ENCODE peak calls at places on chromosomes 3 and 15, in nine cellular contexts. One of them, this sample, is unnamed.

GRCh38 chr3:67674055-67674454 is 19.6 kb upstream of the SUCLG2 start:
- DNase-seq in M059J: no peak
- DNase-seq in LoVo: no peak
- DNase-seq in activated CD8-positive, alpha-beta memory T cell treated with anti-CD3 and anti-CD28 coated beads for 24 hours: no peak
- DNase-seq in stimulated activated CD8-positive, alpha-beta memory T cell treated with anti-CD3 and anti-CD28 coated beads, Interleukin-2, amount 100 ng/mL, for 1 hour: no peak
- DNase-seq in T-helper 9 cell: no peak
- DNase-seq in iris pigment epithelial cell: no peak
- DNase-seq in stromal cell of bone marrow: no peak
- DNase-seq in transverse colon: no peak
- DNase-seq in this sample: no peak

GRCh38 chr3:77686560-77686959 is 646.7 kb downstream of the ROBO2 start:
- DNase-seq in T-helper 9 cell: no peak
- DNase-seq in LoVo: no peak
- DNase-seq in iris pigment epithelial cell: no peak
- DNase-seq in activated CD8-positive, alpha-beta memory T cell treated with anti-CD3 and anti-CD28 coated beads for 24 hours: no peak
- DNase-seq in stimulated activated CD8-positive, alpha-beta memory T cell treated with anti-CD3 and anti-CD28 coated beads, Interleukin-2, amount 100 ng/mL, for 1 hour: no peak
- DNase-seq in stromal cell of bone marrow: no peak
- DNase-seq in M059J: no peak
- DNase-seq in transverse colon: no peak
- DNase-seq in this sample: no peak

GRCh38 chr15:48283361-48284157 is 47.7 kb upstream of the DUT start:
- DNase-seq in activated CD8-positive, alpha-beta memory T cell treated with anti-CD3 and anti-CD28 coated beads for 24 hours: no peak
- DNase-seq in iris pigment epithelial cell: no peak
- DNase-seq in LoVo: no peak
- DNase-seq in M059J: no peak
- DNase-seq in stimulated activated CD8-positive, alpha-beta memory T cell treated with anti-CD3 and anti-CD28 coated beads, Interleukin-2, amount 100 ng/mL, for 1 hour: no peak
- DNase-seq in stromal cell of bone marrow: no peak
- DNase-seq in transverse colon: no peak
- DNase-seq in T-helper 9 cell: no peak
- DNase-seq in this sample: no peak

GRCh38 chr3:167829057-167829456 is 93.5 kb downstream of the SERPINI1 start:
- DNase-seq in transverse colon: no peak
- DNase-seq in M059J: no peak
- DNase-seq in T-helper 9 cell: no peak
- DNase-seq in stimulated activated CD8-positive, alpha-beta memory T cell treated with anti-CD3 and anti-CD28 coated beads, Interleukin-2, amount 100 ng/mL, for 1 hour: no peak
- DNase-seq in iris pigment epithelial cell: no peak
- DNase-seq in activated CD8-positive, alpha-beta memory T cell treated with anti-CD3 and anti-CD28 coated beads for 24 hours: no peak
- DNase-seq in LoVo: no peak
- DNase-seq in stromal cell of bone marrow: no peak
- DNase-seq in this sample: no peak

GRCh38 chr3:31092748-31093607 is 198.5 kb upstream of the GADL1 start:
- DNase-seq in transverse colon: no peak
- DNase-seq in LoVo: no peak
- DNase-seq in stimulated activated CD8-positive, alpha-beta memory T cell treated with anti-CD3 and anti-CD28 coated beads, Interleukin-2, amount 100 ng/mL, for 1 hour: no peak
- DNase-seq in activated CD8-positive, alpha-beta memory T cell treated with anti-CD3 and anti-CD28 coated beads for 24 hours: no peak
- DNase-seq in M059J: peak
- DNase-seq in iris pigment epithelial cell: no peak
- DNase-seq in T-helper 9 cell: no peak
- DNase-seq in stromal cell of bone marrow: no peak
- DNase-seq in this sample: peak

GRCh38 chr15:45183001-45183400 is 4.8 kb downstream of the SHF start:
- DNase-seq in iris pigment epithelial cell: no peak
- DNase-seq in activated CD8-positive, alpha-beta memory T cell treated with anti-CD3 and anti-CD28 coated beads for 24 hours: no peak
- DNase-seq in LoVo: peak
- DNase-seq in M059J: no peak
- DNase-seq in stimulated activated CD8-positive, alpha-beta memory T cell treated with anti-CD3 and anti-CD28 coated beads, Interleukin-2, amount 100 ng/mL, for 1 hour: no peak
- DNase-seq in stromal cell of bone marrow: no peak
- DNase-seq in T-helper 9 cell: no peak
- DNase-seq in transverse colon: no peak
- DNase-seq in this sample: no peak

GRCh38 chr15:73935547-73935946 is 9.3 kb downstream of the LOXL1 start:
- DNase-seq in stromal cell of bone marrow: no peak
- DNase-seq in activated CD8-positive, alpha-beta memory T cell treated with anti-CD3 and anti-CD28 coated beads for 24 hours: no peak
- DNase-seq in M059J: no peak
- DNase-seq in stimulated activated CD8-positive, alpha-beta memory T cell treated with anti-CD3 and anti-CD28 coated beads, Interleukin-2, amount 100 ng/mL, for 1 hour: no peak
- DNase-seq in transverse colon: no peak
- DNase-seq in T-helper 9 cell: no peak
- DNase-seq in iris pigment epithelial cell: peak
- DNase-seq in LoVo: no peak
- DNase-seq in this sample: no peak

GRCh38 chr3:50525987-50526386 is 22.6 kb upstream of the CACNA2D2 start:
- DNase-seq in iris pigment epithelial cell: peak
- DNase-seq in stromal cell of bone marrow: peak
- DNase-seq in activated CD8-positive, alpha-beta memory T cell treated with anti-CD3 and anti-CD28 coated beads for 24 hours: peak
- DNase-seq in LoVo: peak
- DNase-seq in stimulated activated CD8-positive, alpha-beta memory T cell treated with anti-CD3 and anti-CD28 coated beads, Interleukin-2, amount 100 ng/mL, for 1 hour: no peak
- DNase-seq in M059J: peak
- DNase-seq in T-helper 9 cell: peak
- DNase-seq in transverse colon: no peak
- DNase-seq in this sample: peak

GRCh38 chr15:68310178-68310810 is 32.7 kb downstream of the FEM1B start:
- DNase-seq in LoVo: no peak
- DNase-seq in M059J: no peak
- DNase-seq in iris pigment epithelial cell: no peak
- DNase-seq in transverse colon: no peak
- DNase-seq in activated CD8-positive, alpha-beta memory T cell treated with anti-CD3 and anti-CD28 coated beads for 24 hours: no peak
- DNase-seq in stimulated activated CD8-positive, alpha-beta memory T cell treated with anti-CD3 and anti-CD28 coated beads, Interleukin-2, amount 100 ng/mL, for 1 hour: no peak
- DNase-seq in T-helper 9 cell: no peak
- DNase-seq in stromal cell of bone marrow: no peak
- DNase-seq in this sample: no peak

GRCh38 chr3:170999737-171000242 is 26.7 kb downstream of the SLC2A2 start:
- DNase-seq in stimulated activated CD8-positive, alpha-beta memory T cell treated with anti-CD3 and anti-CD28 coated beads, Interleukin-2, amount 100 ng/mL, for 1 hour: no peak
- DNase-seq in M059J: peak
- DNase-seq in LoVo: peak
- DNase-seq in iris pigment epithelial cell: peak
- DNase-seq in T-helper 9 cell: no peak
- DNase-seq in stromal cell of bone marrow: no peak
- DNase-seq in activated CD8-positive, alpha-beta memory T cell treated with anti-CD3 and anti-CD28 coated beads for 24 hours: no peak
- DNase-seq in transverse colon: peak
- DNase-seq in this sample: peak

GRCh38 chr15:57732526-57733331 is 26.2 kb downstream of the POLR2M start:
- DNase-seq in activated CD8-positive, alpha-beta memory T cell treated with anti-CD3 and anti-CD28 coated beads for 24 hours: peak
- DNase-seq in M059J: peak
- DNase-seq in iris pigment epithelial cell: peak
- DNase-seq in stimulated activated CD8-positive, alpha-beta memory T cell treated with anti-CD3 and anti-CD28 coated beads, Interleukin-2, amount 100 ng/mL, for 1 hour: no peak
- DNase-seq in stromal cell of bone marrow: no peak
- DNase-seq in T-helper 9 cell: peak
- DNase-seq in LoVo: peak
- DNase-seq in transverse colon: peak
- DNase-seq in this sample: peak

GRCh38 chr15:90000175-90000923 is 775 bp upstream of the ZNF710 start:
- DNase-seq in iris pigment epithelial cell: no peak
- DNase-seq in LoVo: no peak
- DNase-seq in activated CD8-positive, alpha-beta memory T cell treated with anti-CD3 and anti-CD28 coated beads for 24 hours: no peak
- DNase-seq in transverse colon: peak
- DNase-seq in T-helper 9 cell: no peak
- DNase-seq in stromal cell of bone marrow: no peak
- DNase-seq in stimulated activated CD8-positive, alpha-beta memory T cell treated with anti-CD3 and anti-CD28 coated beads, Interleukin-2, amount 100 ng/mL, for 1 hour: no peak
- DNase-seq in M059J: peak
- DNase-seq in this sample: no peak

GRCh38 chr3:172307143-172307560 is 141.1 kb downstream of the GHSR start:
- DNase-seq in LoVo: peak
- DNase-seq in stromal cell of bone marrow: no peak
- DNase-seq in iris pigment epithelial cell: peak
- DNase-seq in stimulated activated CD8-positive, alpha-beta memory T cell treated with anti-CD3 and anti-CD28 coated beads, Interleukin-2, amount 100 ng/mL, for 1 hour: no peak
- DNase-seq in T-helper 9 cell: no peak
- DNase-seq in transverse colon: no peak
- DNase-seq in activated CD8-positive, alpha-beta memory T cell treated with anti-CD3 and anti-CD28 coated beads for 24 hours: no peak
- DNase-seq in M059J: peak
- DNase-seq in this sample: peak

GRCh38 chr15:38660726-38661125 is 96.1 kb upstream of the RASGRP1 start:
- DNase-seq in LoVo: no peak
- DNase-seq in iris pigment epithelial cell: no peak
- DNase-seq in transverse colon: no peak
- DNase-seq in T-helper 9 cell: no peak
- DNase-seq in stromal cell of bone marrow: no peak
- DNase-seq in stimulated activated CD8-positive, alpha-beta memory T cell treated with anti-CD3 and anti-CD28 coated beads, Interleukin-2, amount 100 ng/mL, for 1 hour: no peak
- DNase-seq in activated CD8-positive, alpha-beta memory T cell treated with anti-CD3 and anti-CD28 coated beads for 24 hours: peak
- DNase-seq in M059J: peak
- DNase-seq in this sample: no peak

GRCh38 chr15:91954211-91954804 is 100.8 kb downstream of the SLCO3A1 start:
- DNase-seq in activated CD8-positive, alpha-beta memory T cell treated with anti-CD3 and anti-CD28 coated beads for 24 hours: no peak
- DNase-seq in M059J: no peak
- DNase-seq in T-helper 9 cell: no peak
- DNase-seq in stimulated activated CD8-positive, alpha-beta memory T cell treated with anti-CD3 and anti-CD28 coated beads, Interleukin-2, amount 100 ng/mL, for 1 hour: no peak
- DNase-seq in LoVo: no peak
- DNase-seq in iris pigment epithelial cell: no peak
- DNase-seq in transverse colon: peak
- DNase-seq in stromal cell of bone marrow: no peak
- DNase-seq in this sample: no peak

GRCh38 chr15:101127503-101128076 is 124.3 kb downstream of the CHSY1 start:
- DNase-seq in M059J: peak
- DNase-seq in LoVo: peak
- DNase-seq in T-helper 9 cell: no peak
- DNase-seq in transverse colon: peak
- DNase-seq in iris pigment epithelial cell: peak
- DNase-seq in stimulated activated CD8-positive, alpha-beta memory T cell treated with anti-CD3 and anti-CD28 coated beads, Interleukin-2, amount 100 ng/mL, for 1 hour: peak
- DNase-seq in stromal cell of bone marrow: peak
- DNase-seq in activated CD8-positive, alpha-beta memory T cell treated with anti-CD3 and anti-CD28 coated beads for 24 hours: peak
- DNase-seq in this sample: peak

GRCh38 chr15:40439461-40440299 is 1.1 kb upstream of the BAHD1 start:
- DNase-seq in stromal cell of bone marrow: no peak
- DNase-seq in LoVo: peak
- DNase-seq in T-helper 9 cell: peak
- DNase-seq in stimulated activated CD8-positive, alpha-beta memory T cell treated with anti-CD3 and anti-CD28 coated beads, Interleukin-2, amount 100 ng/mL, for 1 hour: no peak
- DNase-seq in M059J: peak
- DNase-seq in transverse colon: peak
- DNase-seq in iris pigment epithelial cell: peak
- DNase-seq in activated CD8-positive, alpha-beta memory T cell treated with anti-CD3 and anti-CD28 coated beads for 24 hours: peak
- DNase-seq in this sample: peak

GRCh38 chr15:66907826-66908502 is 157.4 kb upstream of the SMAD3 start:
- DNase-seq in activated CD8-positive, alpha-beta memory T cell treated with anti-CD3 and anti-CD28 coated beads for 24 hours: no peak
- DNase-seq in transverse colon: peak
- DNase-seq in stimulated activated CD8-positive, alpha-beta memory T cell treated with anti-CD3 and anti-CD28 coated beads, Interleukin-2, amount 100 ng/mL, for 1 hour: no peak
- DNase-seq in T-helper 9 cell: no peak
- DNase-seq in iris pigment epithelial cell: peak
- DNase-seq in stromal cell of bone marrow: no peak
- DNase-seq in LoVo: no peak
- DNase-seq in M059J: no peak
- DNase-seq in this sample: no peak

GRCh38 chr15:45919806-45920205 is 285.0 kb downstream of the SQOR start:
- DNase-seq in iris pigment epithelial cell: peak
- DNase-seq in M059J: peak
- DNase-seq in stromal cell of bone marrow: no peak
- DNase-seq in stimulated activated CD8-positive, alpha-beta memory T cell treated with anti-CD3 and anti-CD28 coated beads, Interleukin-2, amount 100 ng/mL, for 1 hour: no peak
- DNase-seq in transverse colon: no peak
- DNase-seq in T-helper 9 cell: no peak
- DNase-seq in LoVo: peak
- DNase-seq in activated CD8-positive, alpha-beta memory T cell treated with anti-CD3 and anti-CD28 coated beads for 24 hours: no peak
- DNase-seq in this sample: peak

GRCh38 chr3:167862104-167862785 is 126.7 kb downstream of the SERPINI1 start:
- DNase-seq in M059J: no peak
- DNase-seq in stromal cell of bone marrow: no peak
- DNase-seq in iris pigment epithelial cell: no peak
- DNase-seq in stimulated activated CD8-positive, alpha-beta memory T cell treated with anti-CD3 and anti-CD28 coated beads, Interleukin-2, amount 100 ng/mL, for 1 hour: no peak
- DNase-seq in LoVo: no peak
- DNase-seq in T-helper 9 cell: no peak
- DNase-seq in activated CD8-positive, alpha-beta memory T cell treated with anti-CD3 and anti-CD28 coated beads for 24 hours: no peak
- DNase-seq in transverse colon: no peak
- DNase-seq in this sample: no peak

GRCh38 chr3:128358156-128358895 is 108.4 kb downstream of the DNAJB8 start:
- DNase-seq in activated CD8-positive, alpha-beta memory T cell treated with anti-CD3 and anti-CD28 coated beads for 24 hours: no peak
- DNase-seq in transverse colon: no peak
- DNase-seq in stimulated activated CD8-positive, alpha-beta memory T cell treated with anti-CD3 and anti-CD28 coated beads, Interleukin-2, amount 100 ng/mL, for 1 hour: no peak
- DNase-seq in T-helper 9 cell: no peak
- DNase-seq in stromal cell of bone marrow: no peak
- DNase-seq in LoVo: no peak
- DNase-seq in iris pigment epithelial cell: no peak
- DNase-seq in M059J: no peak
- DNase-seq in this sample: no peak

GRCh38 chr3:26622634-26623408 is at the start of gene LRRC3B:
- DNase-seq in transverse colon: no peak
- DNase-seq in M059J: no peak
- DNase-seq in stimulated activated CD8-positive, alpha-beta memory T cell treated with anti-CD3 and anti-CD28 coated beads, Interleukin-2, amount 100 ng/mL, for 1 hour: no peak
- DNase-seq in T-helper 9 cell: no peak
- DNase-seq in LoVo: no peak
- DNase-seq in stromal cell of bone marrow: no peak
- DNase-seq in activated CD8-positive, alpha-beta memory T cell treated with anti-CD3 and anti-CD28 coated beads for 24 hours: no peak
- DNase-seq in iris pigment epithelial cell: no peak
- DNase-seq in this sample: no peak

GRCh38 chr3:195544634-195545033 is 1.5 kb upstream of the PPP1R2 start:
- DNase-seq in transverse colon: no peak
- DNase-seq in T-helper 9 cell: no peak
- DNase-seq in activated CD8-positive, alpha-beta memory T cell treated with anti-CD3 and anti-CD28 coated beads for 24 hours: no peak
- DNase-seq in stimulated activated CD8-positive, alpha-beta memory T cell treated with anti-CD3 and anti-CD28 coated beads, Interleukin-2, amount 100 ng/mL, for 1 hour: no peak
- DNase-seq in M059J: no peak
- DNase-seq in LoVo: no peak
- DNase-seq in stromal cell of bone marrow: no peak
- DNase-seq in iris pigment epithelial cell: no peak
- DNase-seq in this sample: no peak

GRCh38 chr3:62558549-62559112 is 185.3 kb upstream of the FEZF2 start:
- DNase-seq in LoVo: no peak
- DNase-seq in M059J: no peak
- DNase-seq in T-helper 9 cell: no peak
- DNase-seq in transverse colon: no peak
- DNase-seq in stromal cell of bone marrow: no peak
- DNase-seq in iris pigment epithelial cell: peak
- DNase-seq in activated CD8-positive, alpha-beta memory T cell treated with anti-CD3 and anti-CD28 coated beads for 24 hours: no peak
- DNase-seq in stimulated activated CD8-positive, alpha-beta memory T cell treated with anti-CD3 and anti-CD28 coated beads, Interleukin-2, amount 100 ng/mL, for 1 hour: no peak
- DNase-seq in this sample: peak

GRCh38 chr3:14822875-14823807 is 4.4 kb downstream of the FGD5 start:
- DNase-seq in activated CD8-positive, alpha-beta memory T cell treated with anti-CD3 and anti-CD28 coated beads for 24 hours: no peak
- DNase-seq in stromal cell of bone marrow: no peak
- DNase-seq in iris pigment epithelial cell: no peak
- DNase-seq in M059J: no peak
- DNase-seq in transverse colon: no peak
- DNase-seq in T-helper 9 cell: no peak
- DNase-seq in stimulated activated CD8-positive, alpha-beta memory T cell treated with anti-CD3 and anti-CD28 coated beads, Interleukin-2, amount 100 ng/mL, for 1 hour: no peak
- DNase-seq in LoVo: no peak
- DNase-seq in this sample: no peak

GRCh38 chr15:68930268-68931022 is at the start of gene SPESP1:
- DNase-seq in T-helper 9 cell: peak
- DNase-seq in M059J: no peak
- DNase-seq in stromal cell of bone marrow: peak
- DNase-seq in transverse colon: peak
- DNase-seq in iris pigment epithelial cell: peak
- DNase-seq in stimulated activated CD8-positive, alpha-beta memory T cell treated with anti-CD3 and anti-CD28 coated beads, Interleukin-2, amount 100 ng/mL, for 1 hour: no peak
- DNase-seq in LoVo: no peak
- DNase-seq in activated CD8-positive, alpha-beta memory T cell treated with anti-CD3 and anti-CD28 coated beads for 24 hours: peak
- DNase-seq in this sample: no peak

GRCh38 chr15:40306908-40307307 is 827 bp downstream of the PLCB2 start:
- DNase-seq in stromal cell of bone marrow: no peak
- DNase-seq in T-helper 9 cell: no peak
- DNase-seq in M059J: no peak
- DNase-seq in LoVo: no peak
- DNase-seq in transverse colon: no peak
- DNase-seq in activated CD8-positive, alpha-beta memory T cell treated with anti-CD3 and anti-CD28 coated beads for 24 hours: peak
- DNase-seq in iris pigment epithelial cell: no peak
- DNase-seq in stimulated activated CD8-positive, alpha-beta memory T cell treated with anti-CD3 and anti-CD28 coated beads, Interleukin-2, amount 100 ng/mL, for 1 hour: no peak
- DNase-seq in this sample: no peak

GRCh38 chr15:74311734-74312444 is 55.6 kb downstream of the CYP11A1 start:
- DNase-seq in T-helper 9 cell: no peak
- DNase-seq in M059J: peak
- DNase-seq in stromal cell of bone marrow: no peak
- DNase-seq in activated CD8-positive, alpha-beta memory T cell treated with anti-CD3 and anti-CD28 coated beads for 24 hours: no peak
- DNase-seq in LoVo: peak
- DNase-seq in iris pigment epithelial cell: no peak
- DNase-seq in transverse colon: no peak
- DNase-seq in stimulated activated CD8-positive, alpha-beta memory T cell treated with anti-CD3 and anti-CD28 coated beads, Interleukin-2, amount 100 ng/mL, for 1 hour: no peak
- DNase-seq in this sample: no peak

GRCh38 chr3:32321095-32321835 is 70.4 kb upstream of the CMTM7 start:
- DNase-seq in M059J: no peak
- DNase-seq in stromal cell of bone marrow: no peak
- DNase-seq in T-helper 9 cell: no peak
- DNase-seq in transverse colon: no peak
- DNase-seq in stimulated activated CD8-positive, alpha-beta memory T cell treated with anti-CD3 and anti-CD28 coated beads, Interleukin-2, amount 100 ng/mL, for 1 hour: no peak
- DNase-seq in activated CD8-positive, alpha-beta memory T cell treated with anti-CD3 and anti-CD28 coated beads for 24 hours: no peak
- DNase-seq in iris pigment epithelial cell: no peak
- DNase-seq in LoVo: no peak
- DNase-seq in this sample: no peak

GRCh38 chr3:8629151-8630021 is 15.2 kb downstream of the SSUH2 start:
- DNase-seq in stromal cell of bone marrow: peak
- DNase-seq in stimulated activated CD8-positive, alpha-beta memory T cell treated with anti-CD3 and anti-CD28 coated beads, Interleukin-2, amount 100 ng/mL, for 1 hour: no peak
- DNase-seq in transverse colon: peak
- DNase-seq in LoVo: peak
- DNase-seq in M059J: peak
- DNase-seq in iris pigment epithelial cell: peak
- DNase-seq in T-helper 9 cell: no peak
- DNase-seq in activated CD8-positive, alpha-beta memory T cell treated with anti-CD3 and anti-CD28 coated beads for 24 hours: no peak
- DNase-seq in this sample: peak

GRCh38 chr15:90001062-90001682 is at the start of gene ZNF710:
- DNase-seq in iris pigment epithelial cell: peak
- DNase-seq in stromal cell of bone marrow: no peak
- DNase-seq in transverse colon: peak
- DNase-seq in M059J: peak
- DNase-seq in activated CD8-positive, alpha-beta memory T cell treated with anti-CD3 and anti-CD28 coated beads for 24 hours: peak
- DNase-seq in LoVo: peak
- DNase-seq in stimulated activated CD8-positive, alpha-beta memory T cell treated with anti-CD3 and anti-CD28 coated beads, Interleukin-2, amount 100 ng/mL, for 1 hour: no peak
- DNase-seq in T-helper 9 cell: no peak
- DNase-seq in this sample: peak

This sample was measured in A172.